ENCODE peak calls at places on chromosomes 13 and 19, in ten cellular contexts. G is heart left ventricle; B is mesendoderm; D is HL-60; P is stomach; J is prostate gland; T is left ventricle myocardium inferior; Z is transverse colon; X is CD4-positive, CD25-positive, alpha-beta regulatory T cell; R is GM23338. H is an unnamed sample.

GRCh38 chr19:51359294-51359693 is 6.9 kb downstream of the ETFB start:
- DNase-seq in G (no peak), B (no peak), D (no peak), P (no peak), J (no peak), T (no peak), Z (no peak), X (no peak), R (no peak), H (no peak)

GRCh38 chr13:45367358-45367757 is 26.4 kb upstream of the TPT1 start:
- DNase-seq in G (no peak), B (peak; percentile 81), D (peak; percentile 28), P (peak; percentile 72), J (peak; percentile 64), T (peak; percentile 28), Z (peak; percentile 81), X (peak; percentile 90), R (peak; percentile 72), H (peak; percentile 80)

GRCh38 chr13:105432408-105432807 is 1103.1 kb downstream of the EFNB2 start:
- DNase-seq in G (no peak), B (no peak), D (no peak), P (no peak), J (no peak), T (no peak), Z (no peak), X (no peak), R (no peak), H (no peak)

GRCh38 chr19:6429419-6430221 is 3.9 kb downstream of the SLC25A41 start:
- DNase-seq in G (no peak), B (no peak), D (peak; percentile 81), P (no peak), J (no peak), T (no peak), Z (no peak), X (no peak), R (no peak), H (no peak)

GRCh38 chr19:6056801-6057650 is 53.3 kb downstream of the RFX2 start:
- DNase-seq in G (no peak), B (peak; percentile 88), D (peak; percentile 92), P (peak; percentile 47), J (peak; percentile 66), T (peak; percentile 76), Z (peak; percentile 70), X (no peak), R (peak; percentile 68), H (peak; percentile 90)

GRCh38 chr13:22454586-22454985 is 726.2 kb upstream of the SGCG start:
- DNase-seq in G (no peak), B (peak; percentile 74), D (no peak), P (no peak), J (no peak), T (no peak), Z (no peak), X (no peak), R (peak; percentile 63), H (no peak)

GRCh38 chr13:99968521-99969367 is 2.8 kb downstream of the ZIC5 start:
- DNase-seq in G (no peak), B (peak; percentile 79), D (no peak), P (no peak), J (no peak), T (no peak), Z (peak; percentile 45), X (no peak), R (peak; percentile 68), H (no peak)

GRCh38 chr13:102128216-102128800 is 273.5 kb downstream of the FGF14 start:
- DNase-seq in G (no peak), B (peak; percentile 21), D (no peak), P (no peak), J (peak; percentile 28), T (no peak), Z (no peak), X (no peak), R (no peak), H (no peak)

GRCh38 chr13:51044023-51044665 is 66.9 kb downstream of the C13orf42 start:
- DNase-seq in G (no peak), B (no peak), D (no peak), P (no peak), J (no peak), T (no peak), Z (no peak), X (no peak), R (peak; percentile 37), H (no peak)

DNA sequence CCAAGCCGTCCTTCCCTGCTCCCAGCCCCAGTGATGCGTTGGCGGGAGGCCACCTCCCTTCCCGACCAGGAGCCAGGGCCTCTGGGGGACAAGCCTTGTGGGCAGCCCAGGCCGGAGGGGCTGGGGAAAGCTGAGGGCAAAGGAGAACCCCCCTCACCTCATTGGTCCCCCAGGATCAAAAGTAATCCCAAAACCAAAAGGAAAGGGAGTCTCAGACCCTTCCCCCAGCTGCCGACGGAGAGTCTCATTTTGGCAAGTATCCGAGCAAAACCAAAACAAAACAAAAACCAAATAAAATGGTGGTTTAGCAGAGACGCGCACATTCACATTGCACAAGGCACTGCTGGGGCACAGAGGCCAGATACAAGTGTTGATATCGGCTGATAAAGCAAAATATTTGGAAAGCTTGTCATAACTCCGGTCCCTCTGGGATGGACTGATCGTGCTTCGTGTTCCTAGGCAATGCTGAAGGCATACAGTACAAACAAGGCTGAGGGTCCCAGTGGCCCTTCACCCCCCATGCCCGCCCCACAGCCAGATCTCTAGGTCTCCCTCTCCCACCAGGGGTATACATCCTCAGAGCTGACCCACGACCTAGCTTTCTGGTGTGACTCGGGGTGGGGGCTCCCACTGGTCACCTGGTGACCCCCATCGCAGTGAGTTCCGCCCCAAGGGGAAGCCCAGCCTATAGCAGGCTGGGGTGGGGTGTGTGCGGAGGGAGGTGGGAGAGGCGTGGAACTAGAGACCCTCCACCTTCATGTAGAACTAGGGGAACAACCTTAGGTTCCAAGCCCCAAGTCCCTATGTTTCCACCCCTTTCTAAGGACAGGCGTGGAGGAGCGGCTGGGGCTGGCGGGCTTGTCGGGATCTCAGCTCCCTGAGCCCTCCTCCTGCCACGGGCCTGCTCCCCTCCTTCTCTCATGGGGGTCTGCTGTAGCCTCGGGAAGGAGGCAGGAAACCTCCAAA is 2.0 kb downstream of the CEBPA start:
- DNase-seq in G (peak; percentile 60), B (no peak), D (no peak), P (peak; percentile 32), J (peak; percentile 42), T (no peak), Z (peak; percentile 24), X (no peak), R (no peak), H (no peak)
- H3K27me3 ChIP-seq in G (peaks cover 13% of the 10 kb centered on the region), B (peaks cover 29% of the 10 kb centered on the region), D (no peaks in the 10 kb centered on the region), P (peaks cover 31% of the 10 kb centered on the region), J (no peaks in the 10 kb centered on the region), T (peaks cover 81% of the 10 kb centered on the region), Z (peaks cover 9% of the 10 kb centered on the region), X (peaks cover 3% of the 10 kb centered on the region), R (peaks cover 51% of the 10 kb centered on the region), H (no peaks in the 10 kb centered on the region)

GRCh38 chr13:30305456-30305855 is 1.9 kb downstream of the KATNAL1 start:
- DNase-seq in G (no peak), B (no peak), D (no peak), P (no peak), J (no peak), T (no peak), Z (no peak), X (no peak), R (no peak), H (no peak)
- H3K4me3 ChIP-seq in G (no peak overlapping the region), B (no peak overlapping the region), D (no peak overlapping the region), P (no peak overlapping the region), J (no peak overlapping the region), T (peak overlapping the region; percentile 89), Z (no peak overlapping the region), X (peak overlapping the region; percentile 4), R (peak overlapping the region; percentile 72), H (no peak overlapping the region)

GRCh38 chr19:29485293-29485692 is 40.5 kb upstream of the VSTM2B start:
- DNase-seq in G (no peak), B (no peak), D (no peak), P (peak; percentile 16), J (peak; percentile 1), T (no peak), Z (no peak), X (no peak), R (no peak), H (peak; percentile 15)

GRCh38 chr19:29483944-29484581 is 41.7 kb upstream of the VSTM2B start:
- DNase-seq in G (no peak), B (peak; percentile 21), D (no peak), P (no peak), J (no peak), T (no peak), Z (no peak), X (no peak), R (no peak), H (peak; percentile 21)

GRCh38 chr19:29484876-29485275 is 40.9 kb upstream of the VSTM2B start:
- DNase-seq in G (no peak), B (no peak), D (no peak), P (no peak), J (no peak), T (no peak), Z (no peak), X (no peak), R (no peak), H (no peak)

GRCh38 chr19:29483641-29483920 is 42.2 kb upstream of the VSTM2B start:
- DNase-seq in G (no peak), B (no peak), D (no peak), P (no peak), J (no peak), T (no peak), Z (no peak), X (no peak), R (no peak), H (peak; percentile 41)

DNA sequence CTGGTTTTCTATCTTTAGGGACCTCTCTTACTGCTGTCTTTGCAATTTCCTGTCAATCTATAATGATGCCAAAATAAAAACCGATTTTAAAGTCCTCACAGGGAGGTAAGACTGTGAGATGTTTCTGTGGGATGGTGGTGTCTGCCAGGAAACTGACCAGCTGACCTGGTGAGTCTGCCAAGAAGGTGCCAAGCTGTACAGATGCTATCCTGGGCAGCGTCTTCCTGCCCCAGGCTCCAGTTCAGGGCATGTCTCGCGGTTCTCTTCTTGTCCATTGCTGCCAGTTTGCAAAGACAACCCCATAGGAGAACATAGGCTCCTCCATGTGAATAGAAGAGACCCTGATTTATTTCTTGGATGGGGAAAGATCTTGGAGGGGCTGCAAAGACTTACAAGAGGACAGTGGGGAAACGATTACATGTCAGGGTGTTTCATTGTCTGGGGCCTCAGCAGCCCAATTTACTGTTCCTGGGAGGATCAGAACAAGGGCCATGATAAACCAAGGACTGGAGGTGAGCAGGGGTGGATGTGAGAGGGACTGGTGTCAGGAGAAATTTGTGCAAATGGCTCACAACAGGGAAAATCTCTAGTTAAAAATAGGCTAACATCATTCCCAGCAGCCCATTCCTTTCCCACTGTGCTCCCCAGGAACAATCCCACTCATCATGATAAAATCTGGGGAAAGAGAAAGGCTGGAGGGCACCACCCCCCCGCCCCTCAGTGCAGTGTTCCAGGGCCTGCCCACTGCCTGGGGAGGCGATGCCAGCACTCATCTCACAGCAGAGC is 42.7 kb upstream of the VSTM2B start:
- DNase-seq in G (no peak), B (no peak), D (no peak), P (no peak), J (no peak), T (no peak), Z (no peak), X (no peak), R (no peak), H (no peak)
- H3K27me3 ChIP-seq in G (peaks cover 3% of the 10 kb centered on the region), B (no peaks in the 10 kb centered on the region), D (no peaks in the 10 kb centered on the region), P (peaks cover 43% of the 10 kb centered on the region), J (no peaks in the 10 kb centered on the region), T (peaks cover 79% of the 10 kb centered on the region), Z (no peaks in the 10 kb centered on the region), X (no peaks in the 10 kb centered on the region), R (no peaks in the 10 kb centered on the region), H (no peaks in the 10 kb centered on the region)

DNA sequence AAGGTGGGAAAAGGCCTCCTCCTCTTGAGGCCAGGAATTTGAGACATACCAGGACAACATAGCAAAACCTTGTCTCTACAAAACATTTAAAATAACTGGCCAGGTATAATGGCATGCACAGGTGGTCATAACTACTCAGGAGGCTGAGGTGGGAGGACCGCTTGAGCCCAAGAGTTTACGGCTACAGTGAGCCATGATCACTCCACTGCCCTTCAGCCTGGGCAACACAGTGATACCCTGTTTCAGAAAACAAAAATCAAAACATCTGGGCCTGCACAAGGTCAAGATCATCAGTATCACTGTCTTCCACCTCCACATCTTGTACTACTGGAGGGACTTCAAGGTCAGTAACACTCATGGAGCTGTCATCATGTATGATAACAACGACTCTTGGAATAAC is 742.7 kb upstream of the GPC6 start:
- DNase-seq in G (no peak), B (no peak), D (no peak), P (no peak), J (no peak), T (no peak), Z (no peak), X (no peak), R (no peak), H (no peak)
- H3K4me3 ChIP-seq in G (no peak overlapping the region), B (no peak overlapping the region), D (no peak overlapping the region), P (no peak overlapping the region), J (no peak overlapping the region), T (no peak overlapping the region), Z (no peak overlapping the region), X (no peak overlapping the region), R (no peak overlapping the region), H (no peak overlapping the region)

H was measured in aorta.